ENCODE peak calls at places on chromosomes 13 and 19, in nine cellular contexts. One of them, this sample, is unnamed.
A peak's percentile ranks its signal among the peaks of the same experiment; 100 is the strongest.

GRCh38 chr13:99686944-99687382 is 185.7 kb downstream of the TM9SF2 start:
- DNase-seq in lower lobe of right lung: no peak
- DNase-seq in neural progenitor cell: peak; percentile 72
- DNase-seq in CD4-positive, alpha-beta T cell: no peak
- DNase-seq in ovary: no peak
- DNase-seq in colonic mucosa: peak; percentile 40
- DNase-seq in Peyer's patch: no peak
- DNase-seq in AG10803: no peak
- DNase-seq in cardiac fibroblast: no peak
- DNase-seq in this sample: no peak

GRCh38 chr19:40398417-40399056 is 8.6 kb upstream of the HIPK4 start:
- DNase-seq in AG10803: no peak
- DNase-seq in neural progenitor cell: peak; percentile 84
- DNase-seq in colonic mucosa: peak; percentile 78
- DNase-seq in cardiac fibroblast: no peak
- DNase-seq in lower lobe of right lung: peak; percentile 86
- DNase-seq in Peyer's patch: peak; percentile 42
- DNase-seq in ovary: peak; percentile 83
- DNase-seq in CD4-positive, alpha-beta T cell: peak; percentile 43
- DNase-seq in this sample: no peak

GRCh38 chr13:51840917-51841316 is 4.1 kb downstream of the TMEM272 start:
- DNase-seq in AG10803: no peak
- DNase-seq in CD4-positive, alpha-beta T cell: no peak
- DNase-seq in lower lobe of right lung: no peak
- DNase-seq in colonic mucosa: no peak
- DNase-seq in Peyer's patch: no peak
- DNase-seq in neural progenitor cell: no peak
- DNase-seq in cardiac fibroblast: no peak
- DNase-seq in ovary: no peak
- DNase-seq in this sample: no peak

GRCh38 chr13:23990443-23990842 is 93.1 kb upstream of the C1QTNF9B start:
- DNase-seq in CD4-positive, alpha-beta T cell: no peak
- DNase-seq in AG10803: no peak
- DNase-seq in neural progenitor cell: no peak
- DNase-seq in Peyer's patch: no peak
- DNase-seq in colonic mucosa: no peak
- DNase-seq in ovary: no peak
- DNase-seq in cardiac fibroblast: no peak
- DNase-seq in lower lobe of right lung: no peak
- DNase-seq in this sample: no peak

GRCh38 chr13:20348018-20348417 is 115.9 kb upstream of the GJB6 start:
- DNase-seq in Peyer's patch: no peak
- DNase-seq in AG10803: no peak
- DNase-seq in CD4-positive, alpha-beta T cell: no peak
- DNase-seq in cardiac fibroblast: no peak
- DNase-seq in neural progenitor cell: no peak
- DNase-seq in ovary: no peak
- DNase-seq in colonic mucosa: no peak
- DNase-seq in lower lobe of right lung: no peak
- DNase-seq in this sample: no peak

GRCh38 chr19:1214862-1215731 is 9.5 kb downstream of the STK11 start:
- DNase-seq in neural progenitor cell: no peak
- DNase-seq in CD4-positive, alpha-beta T cell: no peak
- DNase-seq in lower lobe of right lung: peak; percentile 73
- DNase-seq in colonic mucosa: no peak
- DNase-seq in AG10803: no peak
- DNase-seq in ovary: peak; percentile 53
- DNase-seq in Peyer's patch: no peak
- DNase-seq in cardiac fibroblast: no peak
- DNase-seq in this sample: peak; percentile 81

GRCh38 chr13:73059460-73060250 is 850 bp downstream of the KLF5 start:
- DNase-seq in Peyer's patch: no peak
- DNase-seq in CD4-positive, alpha-beta T cell: peak; percentile 19
- DNase-seq in AG10803: peak; percentile 15
- DNase-seq in neural progenitor cell: peak; percentile 87
- DNase-seq in colonic mucosa: peak; percentile 45
- DNase-seq in lower lobe of right lung: peak; percentile 86
- DNase-seq in cardiac fibroblast: no peak
- DNase-seq in ovary: peak; percentile 65
- DNase-seq in this sample: no peak

GRCh38 chr13:33138441-33138840 is 122.2 kb downstream of the KL start:
- DNase-seq in Peyer's patch: no peak
- DNase-seq in colonic mucosa: no peak
- DNase-seq in lower lobe of right lung: no peak
- DNase-seq in CD4-positive, alpha-beta T cell: no peak
- DNase-seq in AG10803: no peak
- DNase-seq in ovary: no peak
- DNase-seq in cardiac fibroblast: no peak
- DNase-seq in neural progenitor cell: no peak
- DNase-seq in this sample: no peak

GRCh38 chr19:58398545-58398944 is 3.1 kb downstream of the RNF225 start:
- DNase-seq in Peyer's patch: no peak
- DNase-seq in ovary: no peak
- DNase-seq in neural progenitor cell: no peak
- DNase-seq in CD4-positive, alpha-beta T cell: no peak
- DNase-seq in lower lobe of right lung: no peak
- DNase-seq in colonic mucosa: no peak
- DNase-seq in AG10803: no peak
- DNase-seq in cardiac fibroblast: no peak
- DNase-seq in this sample: no peak

GRCh38 chr19:14530005-14530348 is 583 bp downstream of the TECR start:
- DNase-seq in ovary: no peak
- DNase-seq in Peyer's patch: no peak
- DNase-seq in cardiac fibroblast: no peak
- DNase-seq in lower lobe of right lung: peak; percentile 82
- DNase-seq in AG10803: no peak
- DNase-seq in neural progenitor cell: peak; percentile 79
- DNase-seq in colonic mucosa: peak; percentile 74
- DNase-seq in CD4-positive, alpha-beta T cell: no peak
- DNase-seq in this sample: no peak

GRCh38 chr13:77300176-77301141 is 26.4 kb downstream of the MYCBP2 start:
- DNase-seq in Peyer's patch: no peak
- DNase-seq in ovary: no peak
- DNase-seq in AG10803: peak; percentile 74
- DNase-seq in CD4-positive, alpha-beta T cell: no peak
- DNase-seq in neural progenitor cell: no peak
- DNase-seq in cardiac fibroblast: peak; percentile 80
- DNase-seq in lower lobe of right lung: no peak
- DNase-seq in colonic mucosa: no peak
- DNase-seq in this sample: peak; percentile 65

GRCh38 chr19:57410748-57411671 is at the start of gene ZNF17:
- DNase-seq in Peyer's patch: peak; percentile 95
- DNase-seq in AG10803: peak; percentile 90
- DNase-seq in CD4-positive, alpha-beta T cell: peak; percentile 86
- DNase-seq in colonic mucosa: peak; percentile 96
- DNase-seq in neural progenitor cell: peak; percentile 98
- DNase-seq in lower lobe of right lung: peak; percentile 97
- DNase-seq in ovary: peak; percentile 92
- DNase-seq in cardiac fibroblast: peak; percentile 95
- DNase-seq in this sample: peak; percentile 96

GRCh38 chr13:19072543-19072942 is 109.1 kb downstream of the TUBA3C start:
- DNase-seq in ovary: no peak
- DNase-seq in colonic mucosa: no peak
- DNase-seq in CD4-positive, alpha-beta T cell: no peak
- DNase-seq in neural progenitor cell: no peak
- DNase-seq in AG10803: no peak
- DNase-seq in lower lobe of right lung: peak; percentile 16
- DNase-seq in Peyer's patch: no peak
- DNase-seq in cardiac fibroblast: no peak
- DNase-seq in this sample: no peak

GRCh38 chr13:49615844-49616687 is 12.2 kb upstream of the ARL11 start:
- DNase-seq in Peyer's patch: no peak
- DNase-seq in ovary: no peak
- DNase-seq in neural progenitor cell: no peak
- DNase-seq in AG10803: no peak
- DNase-seq in lower lobe of right lung: no peak
- DNase-seq in colonic mucosa: no peak
- DNase-seq in cardiac fibroblast: no peak
- DNase-seq in CD4-positive, alpha-beta T cell: no peak
- DNase-seq in this sample: no peak

GRCh38 chr13:43267916-43268315 is 244.5 kb downstream of the DNAJC15 start:
- DNase-seq in cardiac fibroblast: no peak
- DNase-seq in colonic mucosa: no peak
- DNase-seq in AG10803: no peak
- DNase-seq in Peyer's patch: no peak
- DNase-seq in neural progenitor cell: no peak
- DNase-seq in lower lobe of right lung: no peak
- DNase-seq in ovary: no peak
- DNase-seq in CD4-positive, alpha-beta T cell: no peak
- DNase-seq in this sample: no peak

GRCh38 chr13:74251778-74252519 is 117.7 kb upstream of the KLF12 start:
- DNase-seq in cardiac fibroblast: peak; percentile 30
- DNase-seq in CD4-positive, alpha-beta T cell: no peak
- DNase-seq in colonic mucosa: no peak
- DNase-seq in Peyer's patch: no peak
- DNase-seq in AG10803: peak; percentile 31
- DNase-seq in lower lobe of right lung: no peak
- DNase-seq in neural progenitor cell: no peak
- DNase-seq in ovary: no peak
- DNase-seq in this sample: peak; percentile 17

GRCh38 chr19:23832717-23833327 is 74.1 kb upstream of the ZNF681 start:
- DNase-seq in ovary: no peak
- DNase-seq in lower lobe of right lung: no peak
- DNase-seq in CD4-positive, alpha-beta T cell: no peak
- DNase-seq in colonic mucosa: no peak
- DNase-seq in cardiac fibroblast: no peak
- DNase-seq in AG10803: no peak
- DNase-seq in Peyer's patch: no peak
- DNase-seq in neural progenitor cell: no peak
- DNase-seq in this sample: no peak
- TF ChIP-seq CTCF in ovary: no peak
- TF ChIP-seq CTCF in lower lobe of right lung: no peak
- TF ChIP-seq CTCF in CD4-positive, alpha-beta T cell: no peak
- TF ChIP-seq CTCF in colonic mucosa: no peak
- TF ChIP-seq CTCF in cardiac fibroblast: no peak
- TF ChIP-seq CTCF in AG10803: no peak
- TF ChIP-seq CTCF in Peyer's patch: no peak
- TF ChIP-seq CTCF in neural progenitor cell: no peak
- TF ChIP-seq CTCF in this sample: no peak

DNA sequence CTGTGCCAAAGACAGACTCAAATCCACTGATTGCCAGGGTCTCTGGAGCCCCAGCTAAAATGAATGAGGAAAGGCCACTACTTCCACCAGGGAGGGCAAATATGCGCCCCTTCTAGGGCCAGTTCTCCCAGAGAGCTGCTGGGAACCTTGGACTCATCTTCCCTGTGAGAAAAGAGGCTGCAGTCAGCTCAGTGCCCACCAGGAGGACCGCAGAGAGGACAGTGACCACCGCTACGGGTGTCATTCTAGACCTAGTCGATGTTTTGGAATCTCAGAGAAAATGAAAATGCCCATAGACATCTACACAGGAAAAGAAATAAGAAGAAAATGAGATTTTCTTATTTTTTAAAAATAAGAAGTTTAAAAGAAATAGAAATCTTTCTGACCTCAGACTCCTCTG is 235.1 kb downstream of the UQCRFS1 start:
- DNase-seq in Peyer's patch: no peak
- DNase-seq in ovary: no peak
- DNase-seq in AG10803: no peak
- DNase-seq in neural progenitor cell: peak; percentile 35
- DNase-seq in CD4-positive, alpha-beta T cell: no peak
- DNase-seq in lower lobe of right lung: no peak
- DNase-seq in colonic mucosa: no peak
- DNase-seq in cardiac fibroblast: no peak
- DNase-seq in this sample: no peak
- TF ChIP-seq CTCF in Peyer's patch: no peak
- TF ChIP-seq CTCF in ovary: no peak
- TF ChIP-seq CTCF in AG10803: peak; percentile 36
- TF ChIP-seq CTCF in neural progenitor cell: peak; percentile 55
- TF ChIP-seq CTCF in CD4-positive, alpha-beta T cell: no peak
- TF ChIP-seq CTCF in lower lobe of right lung: no peak
- TF ChIP-seq CTCF in colonic mucosa: no peak
- TF ChIP-seq CTCF in cardiac fibroblast: peak; percentile 26
- TF ChIP-seq CTCF in this sample: no peak

GRCh38 chr19:17235618-17236413 is 9.8 kb downstream of the OCEL1 start:
- DNase-seq in CD4-positive, alpha-beta T cell: peak; percentile 57
- DNase-seq in ovary: peak; percentile 84
- DNase-seq in AG10803: peak; percentile 64
- DNase-seq in Peyer's patch: peak; percentile 76
- DNase-seq in lower lobe of right lung: peak; percentile 88
- DNase-seq in neural progenitor cell: peak; percentile 91
- DNase-seq in colonic mucosa: peak; percentile 68
- DNase-seq in cardiac fibroblast: peak; percentile 78
- DNase-seq in this sample: peak; percentile 37
- TF ChIP-seq CTCF in CD4-positive, alpha-beta T cell: peak; percentile 67
- TF ChIP-seq CTCF in ovary: peak; percentile 63
- TF ChIP-seq CTCF in AG10803: peak; percentile 38
- TF ChIP-seq CTCF in Peyer's patch: peak; percentile 64
- TF ChIP-seq CTCF in lower lobe of right lung: peak; percentile 57
- TF ChIP-seq CTCF in neural progenitor cell: peak; percentile 53
- TF ChIP-seq CTCF in colonic mucosa: no peak
- TF ChIP-seq CTCF in cardiac fibroblast: peak; percentile 26
- TF ChIP-seq CTCF in this sample: peak; percentile 20

GRCh38 chr19:31586282-31586681 is 237.0 kb upstream of the TSHZ3 start:
- DNase-seq in neural progenitor cell: no peak
- DNase-seq in Peyer's patch: no peak
- DNase-seq in AG10803: no peak
- DNase-seq in CD4-positive, alpha-beta T cell: no peak
- DNase-seq in colonic mucosa: no peak
- DNase-seq in ovary: no peak
- DNase-seq in cardiac fibroblast: no peak
- DNase-seq in lower lobe of right lung: no peak
- DNase-seq in this sample: no peak

GRCh38 chr19:31592456-31592855 is 243.2 kb upstream of the TSHZ3 start:
- DNase-seq in lower lobe of right lung: no peak
- DNase-seq in CD4-positive, alpha-beta T cell: no peak
- DNase-seq in colonic mucosa: no peak
- DNase-seq in cardiac fibroblast: no peak
- DNase-seq in neural progenitor cell: no peak
- DNase-seq in AG10803: no peak
- DNase-seq in Peyer's patch: no peak
- DNase-seq in ovary: no peak
- DNase-seq in this sample: no peak

GRCh38 chr19:31595521-31595920 is 246.3 kb upstream of the TSHZ3 start:
- DNase-seq in Peyer's patch: no peak
- DNase-seq in AG10803: no peak
- DNase-seq in cardiac fibroblast: no peak
- DNase-seq in ovary: no peak
- DNase-seq in lower lobe of right lung: no peak
- DNase-seq in CD4-positive, alpha-beta T cell: no peak
- DNase-seq in colonic mucosa: no peak
- DNase-seq in neural progenitor cell: no peak
- DNase-seq in this sample: no peak

GRCh38 chr19:31589109-31589508 is 239.9 kb upstream of the TSHZ3 start:
- DNase-seq in lower lobe of right lung: no peak
- DNase-seq in AG10803: no peak
- DNase-seq in cardiac fibroblast: no peak
- DNase-seq in colonic mucosa: no peak
- DNase-seq in ovary: no peak
- DNase-seq in Peyer's patch: no peak
- DNase-seq in CD4-positive, alpha-beta T cell: no peak
- DNase-seq in neural progenitor cell: no peak
- DNase-seq in this sample: no peak

DNA sequence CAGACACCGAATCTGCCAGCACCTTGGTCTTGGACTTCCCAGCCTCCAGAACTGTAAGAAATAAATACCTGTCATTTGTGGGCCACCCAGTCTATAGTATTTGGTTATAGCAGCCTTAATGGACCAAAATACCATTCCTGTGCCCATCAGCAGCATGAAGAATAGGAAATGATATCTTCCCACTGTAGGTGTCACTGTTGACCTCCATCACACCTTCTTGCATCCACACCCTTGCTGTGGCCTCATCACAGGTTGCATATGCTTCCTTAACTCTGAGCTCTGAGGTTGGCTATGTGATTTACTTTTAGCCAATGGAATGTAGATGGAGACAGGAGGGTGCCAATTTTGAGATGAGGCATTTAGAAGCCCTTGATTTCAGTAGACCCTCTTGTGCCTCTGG is 242.0 kb upstream of the TSHZ3 start:
- DNase-seq in neural progenitor cell: no peak
- DNase-seq in Peyer's patch: no peak
- DNase-seq in cardiac fibroblast: no peak
- DNase-seq in colonic mucosa: no peak
- DNase-seq in CD4-positive, alpha-beta T cell: no peak
- DNase-seq in lower lobe of right lung: no peak
- DNase-seq in AG10803: no peak
- DNase-seq in ovary: no peak
- DNase-seq in this sample: no peak
- TF ChIP-seq CTCF in neural progenitor cell: no peak
- TF ChIP-seq CTCF in Peyer's patch: no peak
- TF ChIP-seq CTCF in cardiac fibroblast: no peak
- TF ChIP-seq CTCF in colonic mucosa: no peak
- TF ChIP-seq CTCF in CD4-positive, alpha-beta T cell: no peak
- TF ChIP-seq CTCF in lower lobe of right lung: no peak
- TF ChIP-seq CTCF in AG10803: no peak
- TF ChIP-seq CTCF in ovary: no peak
- TF ChIP-seq CTCF in this sample: no peak